ENCODE peak calls at places on chromosomes 3 and 15, in six cellular contexts. I is GM12878, P is HepG2, R is HCT116, U is H1, Q is K562. V is an unnamed sample. For H3K4me1, the result is how much of the 10 kb centered on the place peaks cover.

GRCh38 chr3:194251461-194251860 is 99.7 kb downstream of the CPN2 start:
- DNase-seq in Q (no peak), P (no peak), R (no peak), U (peak), I (no peak), V (no peak)

GRCh38 chr3:16410659-16411058 is 102.8 kb downstream of the RFTN1 start:
- DNase-seq in U (no peak), Q (no peak), R (no peak), P (no peak), I (no peak), V (no peak)

GRCh38 chr3:123341871-123342630 is 106.8 kb downstream of the ADCY5 start:
- DNase-seq in R (no peak), I (no peak), P (no peak), Q (peak), U (no peak), V (no peak)

GRCh38 chr3:145623349-145623748 is 537.6 kb downstream of the PLOD2 start:
- DNase-seq in P (no peak), I (no peak), Q (no peak), R (no peak), U (no peak), V (no peak)

GRCh38 chr3:105425153-105425502 is 58.4 kb downstream of the ALCAM start:
- DNase-seq in U (no peak), R (no peak), I (no peak), Q (no peak), P (no peak), V (no peak)

GRCh38 chr3:177050466-177051237 is 146.6 kb downstream of the TBL1XR1 start:
- DNase-seq in U (no peak), R (peak), Q (peak), I (no peak), P (peak), V (no peak)

GRCh38 chr3:117836296-117836695 is 1126.7 kb downstream of the TUSC7 start:
- DNase-seq in P (no peak), Q (no peak), R (no peak), U (no peak), I (no peak), V (no peak)

GRCh38 chr3:194043516-194043915 is 92.4 kb upstream of the HES1 start:
- DNase-seq in P (no peak), U (no peak), Q (peak), R (no peak), I (no peak), V (no peak)

GRCh38 chr3:173398111-173398479 is 551 bp downstream of the NLGN1 start:
- DNase-seq in P (no peak), U (no peak), I (no peak), Q (no peak), R (no peak), V (no peak)

GRCh38 chr3:133487920-133488540 is 85.5 kb upstream of the CDV3 start:
- DNase-seq in P (peak), I (no peak), U (no peak), R (no peak), Q (peak), V (no peak)

GRCh38 chr3:133377396-133377795 is 22.5 kb upstream of the BFSP2 start:
- DNase-seq in R (no peak), I (no peak), U (no peak), Q (no peak), P (peak), V (no peak)

GRCh38 chr15:27638950-27639349 is 460.2 kb downstream of the OCA2 start:
- DNase-seq in U (no peak), I (no peak), R (no peak), P (no peak), Q (no peak), V (no peak)

GRCh38 chr15:85406916-85407315 is 26.5 kb downstream of the AKAP13 start:
- DNase-seq in U (no peak), R (no peak), I (no peak), P (no peak), Q (no peak), V (no peak)

GRCh38 chr15:85404922-85405293 is 24.5 kb downstream of the AKAP13 start:
- DNase-seq in P (no peak), I (no peak), U (no peak), R (no peak), Q (no peak), V (no peak)

GRCh38 chr15:85405467-85405866 is 25.1 kb downstream of the AKAP13 start:
- DNase-seq in Q (no peak), R (no peak), I (no peak), U (no peak), P (no peak), V (no peak)

GRCh38 chr15:85407421-85408269 is 27.2 kb downstream of the AKAP13 start:
- DNase-seq in U (no peak), I (no peak), R (no peak), P (peak), Q (no peak), V (no peak)

GRCh38 chr15:85408270-85408746 is 27.9 kb downstream of the AKAP13 start:
- DNase-seq in Q (no peak), P (no peak), U (no peak), I (peak), R (no peak), V (no peak)
- H3K4me1 ChIP-seq in Q (under half), P (under half), U (under half), I (half or more), R (half or more), V (under half)

GRCh38 chr3:108416111-108416869 is 94.1 kb downstream of the MYH15 start:
- DNase-seq in U (no peak), P (no peak), Q (no peak), I (no peak), R (no peak), V (no peak)

GRCh38 chr3:108420926-108421325 is 89.5 kb downstream of the MYH15 start:
- DNase-seq in I (no peak), U (no peak), P (no peak), Q (no peak), R (no peak), V (no peak)
- TF ChIP-seq ZNF274 in I (no peak), U (no peak), P (no peak), Q (no peak), R (no peak), V (no peak)

GRCh38 chr3:171301002-171301401 is 159.2 kb downstream of the TNIK start:
- DNase-seq in U (no peak), P (no peak), R (no peak), I (no peak), Q (no peak), V (no peak)

GRCh38 chr3:171297951-171298350 is 162.3 kb downstream of the TNIK start:
- DNase-seq in R (no peak), U (no peak), I (no peak), P (no peak), Q (no peak), V (no peak)

GRCh38 chr3:171295502-171296373 is 164.5 kb downstream of the TNIK start:
- DNase-seq in R (no peak), I (no peak), U (no peak), Q (no peak), P (no peak), V (no peak)

GRCh38 chr3:171293142-171293782 is 166.9 kb downstream of the TNIK start:
- DNase-seq in U (no peak), R (no peak), P (no peak), Q (no peak), I (no peak), V (no peak)

GRCh38 chr3:171297228-171297627 is 163.0 kb downstream of the TNIK start:
- DNase-seq in Q (no peak), U (no peak), P (no peak), R (no peak), I (no peak), V (no peak)
- H3K4me1 ChIP-seq in Q (under half), U (under half), P (under half), R (under half), I (half or more), V (under half)

GRCh38 chr3:71268462-71268999 is 315.0 kb downstream of the FOXP1 start:
- DNase-seq in I (no peak), U (no peak), R (no peak), Q (no peak), P (no peak), V (no peak)

GRCh38 chr3:71266875-71267274 is 316.7 kb downstream of the FOXP1 start:
- DNase-seq in Q (no peak), U (no peak), P (no peak), I (no peak), R (no peak), V (no peak)

GRCh38 chr3:71265365-71265935 is 318.1 kb downstream of the FOXP1 start:
- DNase-seq in P (no peak), I (no peak), Q (no peak), U (no peak), R (no peak), V (no peak)

GRCh38 chr3:71271616-71272015 is 311.9 kb downstream of the FOXP1 start:
- DNase-seq in R (no peak), P (no peak), Q (no peak), I (no peak), U (no peak), V (no peak)

DNA sequence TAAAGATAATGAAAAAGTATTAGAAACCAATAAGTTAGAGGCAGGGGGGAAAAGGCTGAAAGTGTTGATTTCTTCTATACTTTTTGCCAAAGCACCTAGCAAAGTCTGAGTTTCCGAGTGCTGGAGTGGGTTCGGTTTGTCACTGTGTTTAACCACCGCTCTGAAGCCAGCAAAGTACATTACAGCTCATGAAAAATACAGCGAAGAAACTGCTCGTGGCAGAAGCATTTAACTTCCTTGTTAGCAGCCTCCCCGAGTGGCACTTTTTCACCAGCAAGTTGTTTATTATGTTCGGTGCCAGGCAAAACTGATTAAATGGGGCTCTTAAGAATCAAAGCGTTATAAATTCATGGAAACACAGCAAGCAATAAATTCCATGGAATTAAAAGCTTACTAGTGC is 313.6 kb downstream of the FOXP1 start:
- DNase-seq in P (no peak), R (no peak), Q (no peak), I (no peak), U (no peak), V (no peak)
- TF ChIP-seq ZNF274 in P (no peak), R (no peak), Q (no peak), I (no peak), U (no peak), V (no peak)

DNA sequence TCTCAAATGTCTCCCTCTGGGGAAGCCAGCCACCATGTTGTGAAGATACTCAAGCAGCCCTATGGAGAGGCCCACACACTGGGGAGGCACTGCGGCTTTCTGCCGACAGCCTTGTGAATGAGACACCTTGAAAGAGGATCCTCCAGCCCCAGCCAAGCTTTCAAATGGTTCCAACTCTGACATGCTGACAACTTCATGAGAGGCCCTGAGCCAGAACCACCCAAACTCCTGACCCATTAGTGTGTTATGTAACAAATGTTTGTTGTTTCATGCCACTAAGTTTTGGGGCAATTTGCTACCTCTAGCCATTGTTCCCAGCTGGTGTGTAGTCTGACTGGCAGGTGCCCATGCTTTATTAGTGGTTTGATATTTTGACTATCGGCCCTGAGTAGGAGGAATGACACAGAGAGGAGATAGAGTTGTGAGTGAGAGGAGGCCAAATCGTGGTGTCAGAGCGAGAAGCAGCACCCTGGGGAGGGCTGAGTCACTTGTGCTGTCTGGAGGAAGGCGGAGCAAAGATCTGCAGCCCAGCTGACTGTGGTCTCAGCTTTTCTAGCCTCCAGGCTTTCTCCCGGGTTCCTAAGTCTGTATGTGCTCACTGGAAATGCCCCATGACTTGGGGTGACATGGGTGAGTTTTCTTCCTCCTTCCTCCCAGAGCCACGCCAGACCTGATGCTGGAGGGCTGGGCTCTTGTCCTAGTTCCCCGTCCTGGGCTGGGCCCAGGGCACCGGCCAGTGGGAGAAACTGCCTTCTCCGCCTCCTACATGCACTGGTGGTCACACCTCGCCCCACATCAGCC is 56.8 kb upstream of the BLM start:
- DNase-seq in U (no peak), P (no peak), Q (peak), I (peak), R (no peak), V (no peak)
- H3K4me1 ChIP-seq in U (under half), P (under half), Q (under half), I (half or more), R (under half), V (under half)

GRCh38 chr15:80893777-80894176 is 95.8 kb downstream of the MESD start:
- DNase-seq in I (no peak), R (no peak), P (no peak), Q (no peak), U (no peak), V (no peak)
- TF ChIP-seq ZNF274 in I (no peak), R (no peak), P (no peak), Q (no peak), U (no peak), V (no peak)

DNA sequence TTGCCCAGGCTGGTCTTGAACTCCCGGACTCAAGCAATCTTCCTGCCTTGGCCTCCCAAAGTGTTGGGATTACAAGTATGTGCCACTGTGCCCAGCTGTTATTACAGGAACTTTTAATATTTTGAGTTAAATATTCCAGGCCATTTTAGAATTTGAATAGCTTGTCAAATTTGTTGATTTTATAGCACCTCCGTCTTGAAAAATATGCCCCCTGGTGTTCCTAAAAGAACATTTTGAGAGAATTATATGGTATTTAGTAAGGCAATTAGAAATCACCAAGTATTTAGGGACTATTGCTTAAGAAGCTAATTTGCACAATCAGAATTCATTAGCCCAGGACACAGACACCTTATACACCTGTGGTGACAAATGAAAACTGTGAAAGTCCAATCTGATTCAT is 23.7 kb downstream of the PDE8A start:
- DNase-seq in P (no peak), Q (no peak), U (no peak), I (no peak), R (no peak), V (no peak)
- H3K4me1 ChIP-seq in P (half or more), Q (under half), U (under half), I (under half), R (under half), V (under half)

DNA sequence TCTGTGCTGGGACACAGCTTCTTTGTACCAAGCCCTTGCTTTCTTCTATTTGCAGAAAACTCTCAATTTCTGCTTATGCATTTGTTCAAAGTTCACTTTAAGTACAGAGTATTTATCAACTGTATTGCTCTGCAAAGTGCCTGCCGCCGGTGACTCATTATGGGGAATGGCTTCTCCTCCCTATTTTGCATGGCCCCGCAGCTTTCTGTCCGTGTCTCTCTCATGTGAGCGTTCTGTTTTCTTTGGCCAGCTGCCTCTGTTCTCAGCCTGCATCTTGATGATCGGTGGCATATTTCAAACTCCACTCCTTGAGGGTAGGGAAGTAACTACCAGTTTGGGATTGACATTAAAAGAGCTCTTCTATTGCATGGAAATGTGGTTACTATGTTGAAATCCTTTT is 28.6 kb upstream of the ST8SIA2 start:
- DNase-seq in P (peak), Q (no peak), I (no peak), R (no peak), U (no peak), V (no peak)
- TF ChIP-seq ZNF274 in P (no peak), Q (no peak), I (no peak), R (no peak), U (no peak), V (no peak)